ENCODE peak calls at places on chromosomes 5 and 9, in five cellular contexts. T is HCT116, I is K562, N is GM12878, F is H1. C is an unnamed sample.

GRCh38 chr5:118486647-118487046 is 501.7 kb downstream of the DTWD2 start:
- DNase-seq in T (no peak), N (no peak), F (no peak), I (no peak), C (no peak)

GRCh38 chr9:4137234-4137633 is 162.6 kb downstream of the GLIS3 start:
- DNase-seq in F (no peak), N (no peak), I (no peak), T (peak; percentile 85), C (no peak)

GRCh38 chr9:28853487-28853886 is 1280.2 kb upstream of the C9orf72 start:
- DNase-seq in N (no peak), T (no peak), F (no peak), I (no peak), C (no peak)

GRCh38 chr9:74921732-74922131 is 31.0 kb downstream of the C9orf40 start:
- DNase-seq in F (no peak), N (no peak), I (no peak), T (no peak), C (no peak)

GRCh38 chr5:176529824-176530195 is 7.4 kb downstream of the RNF44 start:
- DNase-seq in T (no peak), N (no peak), F (no peak), I (no peak), C (no peak)

GRCh38 chr9:114283551-114284111 is 39.3 kb upstream of the ORM1 start:
- DNase-seq in N (no peak), T (no peak), I (no peak), F (no peak), C (no peak)

GRCh38 chr9:104025945-104026344 is 68.2 kb upstream of the SMC2 start:
- DNase-seq in I (no peak), T (no peak), F (no peak), N (no peak), C (no peak)

GRCh38 chr9:89096807-89097206 is 81.8 kb downstream of the SHC3 start:
- DNase-seq in N (no peak), I (no peak), F (no peak), T (no peak), C (no peak)

GRCh38 chr9:91047993-91048607 is 246.5 kb downstream of the SYK start:
- DNase-seq in I (no peak), T (no peak), N (no peak), F (no peak), C (no peak)

GRCh38 chr9:132575005-132575609 is 7.3 kb upstream of the BARHL1 start:
- DNase-seq in T (peak; percentile 62), N (no peak), F (no peak), I (peak; percentile 79), C (peak; percentile 95)

GRCh38 chr5:115774684-115775083 is 41.8 kb downstream of the CDO1 start:
- DNase-seq in I (no peak), N (no peak), F (no peak), T (no peak), C (no peak)

GRCh38 chr5:20974423-20974822 is 986.4 kb upstream of the CDH18 start:
- DNase-seq in T (no peak), I (no peak), F (no peak), N (no peak), C (no peak)

GRCh38 chr9:71895122-71895521 is 15.9 kb downstream of the ABHD17B start:
- DNase-seq in F (no peak), I (no peak), T (no peak), N (no peak), C (no peak)

DNA sequence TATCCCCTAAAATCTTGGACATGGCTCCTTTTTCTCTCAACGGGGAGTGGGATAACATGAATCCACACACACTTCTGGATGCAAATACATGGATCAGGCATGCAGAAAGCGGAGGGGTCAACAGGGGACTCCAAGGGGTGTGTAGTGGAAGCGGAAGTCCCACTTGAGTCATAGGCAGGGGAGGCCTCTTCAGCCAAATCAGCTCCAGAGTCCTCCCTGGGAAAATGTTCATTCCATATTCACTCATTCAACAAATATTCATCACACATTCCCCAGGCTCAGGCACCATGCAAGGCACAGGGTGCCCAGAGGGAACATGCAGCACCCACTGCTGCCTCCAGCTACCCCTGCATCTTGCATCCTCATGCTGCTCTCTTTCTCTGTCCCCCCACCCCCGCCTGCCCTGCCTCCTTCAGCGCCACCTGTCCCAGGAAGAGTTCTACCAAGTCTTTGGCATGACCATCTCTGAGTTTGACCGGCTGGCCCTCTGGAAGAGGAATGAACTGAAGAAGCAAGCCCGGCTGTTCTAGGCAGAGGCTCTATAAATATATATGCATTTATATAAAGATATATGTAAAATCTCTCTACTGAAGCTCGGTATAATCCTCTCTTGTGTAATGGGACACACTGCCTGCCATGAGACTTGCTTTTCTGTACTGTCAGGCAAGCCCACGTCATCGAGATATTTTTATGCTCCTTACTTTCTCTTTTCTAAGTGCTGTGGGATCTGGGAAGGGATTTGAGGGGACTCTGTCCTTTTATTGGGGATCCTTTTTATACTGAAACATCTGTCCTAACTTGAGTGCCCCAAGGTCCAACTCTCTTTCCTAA is 13.6 kb upstream of the AFAP1L1 start:
- DNase-seq in I (no peak), F (no peak), N (no peak), T (no peak), C (no peak)
- TF ChIP-seq JUND in I (no peak), F (no peak), N (no peak), T (no peak), C (no peak)

GRCh38 chr5:66494437-66494836 is 101.8 kb upstream of the MAST4 start:
- DNase-seq in N (no peak), T (no peak), F (peak; percentile 27), I (peak; percentile 21), C (no peak)

GRCh38 chr5:66503203-66503789 is 92.9 kb upstream of the MAST4 start:
- DNase-seq in F (no peak), T (no peak), I (no peak), N (no peak), C (no peak)

DNA sequence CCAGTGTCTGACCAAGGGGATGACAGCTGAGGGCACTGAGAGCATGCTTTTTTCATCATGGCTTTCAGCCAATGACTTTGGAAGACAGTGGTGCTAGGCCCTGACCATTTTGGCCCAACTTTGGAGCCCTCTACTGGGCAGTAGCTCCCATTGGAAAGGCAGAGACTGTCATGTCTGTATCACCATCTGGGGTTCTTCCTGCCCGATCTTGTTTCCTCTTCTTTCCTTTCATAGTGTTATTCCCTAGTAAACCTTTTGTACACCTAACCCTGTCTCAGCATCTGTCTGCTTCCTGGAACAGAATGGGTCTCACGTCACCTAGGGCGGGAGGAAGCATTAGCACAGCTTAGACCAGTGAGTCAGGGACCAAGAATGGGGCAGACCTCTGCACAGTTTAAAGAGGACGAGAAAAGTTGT is 97.4 kb upstream of the MAST4 start:
- DNase-seq in T (no peak), N (no peak), I (peak; percentile 15), F (no peak), C (no peak)
- TF ChIP-seq JUND in T (no peak), N (no peak), I (no peak), F (no peak), C (no peak)

DNA sequence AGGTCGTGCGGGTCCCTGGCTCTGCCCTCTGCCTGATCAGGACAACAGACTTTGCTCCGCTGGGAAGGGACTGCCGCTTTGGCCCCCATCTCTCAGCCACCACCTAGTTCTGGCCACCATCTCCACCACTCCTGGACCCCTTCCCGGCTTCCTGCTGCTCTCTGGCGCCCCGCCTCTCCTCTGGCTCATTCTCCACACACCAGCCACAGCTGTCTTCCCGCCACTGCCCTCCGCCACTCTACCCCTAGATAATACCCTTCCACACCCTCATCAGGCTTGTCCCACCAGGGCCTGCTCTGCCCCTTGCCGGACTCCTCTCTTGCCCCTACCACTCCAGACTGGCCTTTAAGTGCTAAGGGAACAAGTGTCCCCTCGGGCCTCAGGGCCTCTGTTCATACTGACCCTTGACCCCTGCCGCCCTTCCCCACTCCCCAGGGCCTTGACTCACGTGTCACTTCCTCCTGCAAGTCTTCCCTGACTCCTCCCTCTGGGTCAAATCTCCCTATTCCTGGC is 3.0 kb upstream of the CDX1 start:
- DNase-seq in F (no peak), T (no peak), I (peak; percentile 27), N (no peak), C (no peak)
- TF ChIP-seq JUND in F (no peak), T (no peak), I (no peak), N (no peak), C (no peak)

GRCh38 chr9:8156336-8156735 is 356.8 kb upstream of the DMAC1 start:
- DNase-seq in F (no peak), T (no peak), I (no peak), N (no peak), C (no peak)
- TF ChIP-seq JUND in F (no peak), T (no peak), I (no peak), N (no peak), C (no peak)

DNA sequence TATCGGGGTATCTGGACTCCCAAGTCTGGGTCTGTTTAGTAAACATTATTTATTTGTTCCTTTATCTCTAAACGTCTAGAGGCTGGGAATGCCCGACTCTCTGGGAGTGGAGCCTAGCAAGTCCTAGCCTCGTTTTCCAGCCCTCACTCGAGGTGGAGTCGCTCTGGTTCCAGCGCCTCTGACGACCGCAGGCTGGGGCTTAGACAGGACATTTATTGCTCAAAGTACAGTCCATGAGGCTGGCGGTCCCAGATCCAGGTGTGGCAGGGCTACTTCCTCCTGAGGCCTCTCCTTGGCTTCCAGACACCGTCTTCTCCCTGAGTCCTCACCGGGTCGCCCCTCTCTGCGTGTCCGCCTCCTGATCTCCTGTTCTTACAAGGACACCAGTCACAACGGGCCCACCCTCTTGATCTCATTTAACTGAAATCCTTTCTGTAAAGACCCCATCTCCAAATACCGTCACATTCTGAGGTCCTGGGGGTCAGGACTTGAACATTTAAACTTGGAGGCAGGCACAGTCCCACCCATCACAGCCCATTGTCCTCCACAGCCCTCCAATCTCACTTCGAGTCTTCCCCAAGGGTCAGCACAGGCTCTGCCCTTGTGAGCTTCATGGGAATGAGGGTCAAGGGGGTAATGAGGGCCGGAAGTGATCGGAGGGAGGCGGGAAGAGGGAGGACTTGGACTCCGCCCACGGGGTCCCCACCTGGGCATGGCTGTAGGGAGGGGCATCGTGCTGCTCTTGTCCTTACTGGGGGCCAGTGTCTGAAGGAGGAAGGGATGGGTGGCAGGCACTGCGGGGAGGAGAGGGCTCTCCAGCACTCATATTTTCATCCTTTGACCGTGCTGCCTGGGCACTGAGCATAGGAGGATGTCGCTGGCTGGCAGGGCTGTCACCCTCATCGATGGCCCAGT is 12.2 kb upstream of the CLPTM1L start:
- DNase-seq in N (no peak), T (no peak), F (no peak), I (no peak), C (no peak)
- TF ChIP-seq JUND in N (no peak), T (no peak), F (no peak), I (no peak), C (no peak)

GRCh38 chr5:58239075-58239474 is 220.8 kb downstream of the PLK2 start:
- DNase-seq in I (no peak), N (no peak), F (no peak), T (no peak), C (no peak)

GRCh38 chr5:58236498-58236897 is 223.4 kb downstream of the PLK2 start:
- DNase-seq in T (no peak), I (no peak), F (no peak), N (no peak), C (no peak)

GRCh38 chr5:58239731-58240130 is 220.2 kb downstream of the PLK2 start:
- DNase-seq in T (no peak), N (no peak), I (no peak), F (no peak), C (peak; percentile 96)

GRCh38 chr5:58231041-58231440 is 228.8 kb downstream of the PLK2 start:
- DNase-seq in F (no peak), I (no peak), N (no peak), T (no peak), C (no peak)

GRCh38 chr5:58235279-58235678 is 224.6 kb downstream of the PLK2 start:
- DNase-seq in N (no peak), F (no peak), T (no peak), I (no peak), C (peak; percentile 93)
- TF ChIP-seq JUND in N (no peak), F (no peak), T (no peak), I (no peak), C (no peak)

GRCh38 chr9:21684831-21685362 is 117.5 kb upstream of the MTAP start:
- DNase-seq in I (no peak), F (no peak), N (no peak), T (peak; percentile 99), C (no peak)
- TF ChIP-seq JUND in I (no peak), F (no peak), N (no peak), T (no peak), C (no peak)

C was measured in T47D.